ENCODE peak calls at places on chromosomes 16 and 17, in four cellular contexts. One of them, this sample, is unnamed.

GRCh38 chr17:17537311-17538099 is 41.3 kb upstream of the RASD1 start:
- DNase-seq in astrocyte: no peak
- DNase-seq in HCT116: no peak
- DNase-seq in foreskin fibroblast: no peak
- DNase-seq in this sample: no peak

GRCh38 chr16:75022567-75022966 is 23.7 kb downstream of the ZNRF1 start:
- DNase-seq in foreskin fibroblast: no peak
- DNase-seq in HCT116: no peak
- DNase-seq in astrocyte: peak; percentile 42
- DNase-seq in this sample: no peak

GRCh38 chr16:11034481-11034931 is 90.1 kb downstream of the CLEC16A start:
- DNase-seq in astrocyte: peak; percentile 34
- DNase-seq in HCT116: no peak
- DNase-seq in foreskin fibroblast: no peak
- DNase-seq in this sample: no peak

GRCh38 chr16:74556375-74556922 is 50.5 kb downstream of the GLG1 start:
- DNase-seq in HCT116: peak; percentile 51
- DNase-seq in foreskin fibroblast: no peak
- DNase-seq in astrocyte: peak; percentile 60
- DNase-seq in this sample: no peak

GRCh38 chr16:87853411-87854052 is 15.8 kb downstream of the SLC7A5 start:
- DNase-seq in astrocyte: peak; percentile 80
- DNase-seq in foreskin fibroblast: peak; percentile 84
- DNase-seq in HCT116: peak; percentile 79
- DNase-seq in this sample: peak; percentile 88

GRCh38 chr16:48623304-48624016 is 13.5 kb upstream of the N4BP1 start:
- DNase-seq in foreskin fibroblast: peak; percentile 87
- DNase-seq in HCT116: peak; percentile 46
- DNase-seq in astrocyte: peak; percentile 61
- DNase-seq in this sample: peak; percentile 66

GRCh38 chr16:88264641-88265285 is 118.0 kb upstream of the ZNF469 start:
- DNase-seq in foreskin fibroblast: peak; percentile 90
- DNase-seq in astrocyte: peak; percentile 85
- DNase-seq in HCT116: peak; percentile 85
- DNase-seq in this sample: peak; percentile 69

GRCh38 chr16:1918312-1918889 is at the start of gene HS3ST6:
- DNase-seq in HCT116: no peak
- DNase-seq in foreskin fibroblast: no peak
- DNase-seq in astrocyte: no peak
- DNase-seq in this sample: no peak

GRCh38 chr17:77516902-77517301 is 376.1 kb downstream of the SEC14L1 start:
- DNase-seq in foreskin fibroblast: peak; percentile 76
- DNase-seq in HCT116: no peak
- DNase-seq in astrocyte: peak; percentile 94
- DNase-seq in this sample: peak; percentile 10

GRCh38 chr17:82875418-82875856 is 35.6 kb upstream of the ZNF750 start:
- DNase-seq in foreskin fibroblast: no peak
- DNase-seq in HCT116: no peak
- DNase-seq in astrocyte: no peak
- DNase-seq in this sample: no peak

DNA sequence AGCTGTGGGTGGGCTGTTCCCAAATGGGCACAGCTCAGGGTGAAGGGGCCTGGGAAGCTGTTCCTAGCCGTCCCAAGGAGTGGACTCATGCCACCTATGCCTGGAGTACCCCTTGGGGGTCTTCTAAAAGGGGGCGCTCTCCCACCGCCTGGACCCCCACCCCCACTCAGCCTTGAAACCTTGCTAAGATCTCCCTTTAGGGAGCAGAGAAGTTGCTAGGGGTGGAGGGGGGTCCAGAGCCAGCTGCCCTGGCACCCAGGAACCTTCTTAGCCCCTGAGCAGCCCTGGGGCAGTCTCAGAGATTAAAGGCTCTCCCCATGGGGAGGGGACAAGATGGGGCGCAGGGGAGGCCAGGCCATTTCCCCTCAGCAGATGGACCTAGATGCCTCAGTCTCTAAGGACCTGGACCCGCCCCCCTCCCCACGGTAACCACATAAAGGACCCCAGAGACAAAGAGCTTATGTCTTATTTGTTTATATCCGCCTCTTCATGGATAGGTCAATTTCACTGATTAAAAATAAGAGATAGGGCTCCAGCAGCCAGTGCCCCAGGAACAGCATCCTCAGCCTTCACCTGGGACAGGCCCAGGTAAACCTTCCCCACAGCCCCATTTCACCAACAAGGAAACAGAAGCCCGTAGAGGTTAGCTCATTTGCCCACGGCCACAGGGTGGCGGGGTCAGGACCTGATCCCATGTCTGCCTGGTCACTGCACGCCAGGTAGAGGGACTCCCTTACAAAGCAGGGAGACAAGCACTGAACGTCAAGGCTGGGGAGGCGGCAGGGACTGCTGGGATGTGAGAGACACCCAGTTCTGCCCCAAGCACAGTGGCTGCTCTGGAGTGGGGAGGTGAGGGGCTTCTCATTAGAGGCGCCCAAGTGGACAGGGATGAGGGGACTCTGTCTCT is 3.4 kb downstream of the MTSS2 start:
- DNase-seq in foreskin fibroblast: no peak
- DNase-seq in HCT116: no peak
- DNase-seq in astrocyte: no peak
- DNase-seq in this sample: no peak
- TF ChIP-seq CTCF in foreskin fibroblast: no peak
- TF ChIP-seq CTCF in HCT116: no peak
- TF ChIP-seq CTCF in astrocyte: no peak
- TF ChIP-seq CTCF in this sample: no peak

GRCh38 chr17:50115744-50116143 is 14.2 kb downstream of the SAMD14 start:
- DNase-seq in HCT116: no peak
- DNase-seq in astrocyte: no peak
- DNase-seq in foreskin fibroblast: no peak
- DNase-seq in this sample: no peak

GRCh38 chr17:50114849-50115357 is 15.1 kb downstream of the SAMD14 start:
- DNase-seq in foreskin fibroblast: no peak
- DNase-seq in astrocyte: peak; percentile 37
- DNase-seq in HCT116: peak; percentile 66
- DNase-seq in this sample: no peak

GRCh38 chr17:50118828-50119218 is 11.1 kb downstream of the SAMD14 start:
- DNase-seq in HCT116: no peak
- DNase-seq in foreskin fibroblast: no peak
- DNase-seq in astrocyte: no peak
- DNase-seq in this sample: no peak

GRCh38 chr17:50118076-50118827 is 11.7 kb downstream of the SAMD14 start:
- DNase-seq in astrocyte: no peak
- DNase-seq in HCT116: no peak
- DNase-seq in foreskin fibroblast: no peak
- DNase-seq in this sample: no peak

GRCh38 chr17:50117202-50118040 is 12.5 kb downstream of the SAMD14 start:
- DNase-seq in astrocyte: peak; percentile 46
- DNase-seq in HCT116: peak; percentile 68
- DNase-seq in foreskin fibroblast: no peak
- DNase-seq in this sample: no peak
- TF ChIP-seq CTCF in astrocyte: peak; percentile 19
- TF ChIP-seq CTCF in HCT116: peak; percentile 85
- TF ChIP-seq CTCF in foreskin fibroblast: peak; percentile 48
- TF ChIP-seq CTCF in this sample: peak; percentile 40

GRCh38 chr17:39196191-39196819 is 1.2 kb downstream of the CACNB1 start:
- DNase-seq in HCT116: no peak
- DNase-seq in foreskin fibroblast: no peak
- DNase-seq in astrocyte: no peak
- DNase-seq in this sample: no peak

GRCh38 chr17:39195568-39196160 is 1.8 kb downstream of the CACNB1 start:
- DNase-seq in astrocyte: peak; percentile 41
- DNase-seq in HCT116: no peak
- DNase-seq in foreskin fibroblast: no peak
- DNase-seq in this sample: no peak

GRCh38 chr17:39197380-39198185 is at the start of gene CACNB1:
- DNase-seq in foreskin fibroblast: peak; percentile 68
- DNase-seq in HCT116: no peak
- DNase-seq in astrocyte: peak; percentile 65
- DNase-seq in this sample: no peak

GRCh38 chr17:39198186-39198566 is 707 bp upstream of the CACNB1 start:
- DNase-seq in astrocyte: no peak
- DNase-seq in foreskin fibroblast: no peak
- DNase-seq in HCT116: no peak
- DNase-seq in this sample: no peak

GRCh38 chr17:39196820-39197331 is 593 bp downstream of the CACNB1 start:
- DNase-seq in foreskin fibroblast: no peak
- DNase-seq in HCT116: no peak
- DNase-seq in astrocyte: no peak
- DNase-seq in this sample: no peak
- TF ChIP-seq CTCF in foreskin fibroblast: no peak
- TF ChIP-seq CTCF in HCT116: no peak
- TF ChIP-seq CTCF in astrocyte: no peak
- TF ChIP-seq CTCF in this sample: no peak

GRCh38 chr16:30124985-30125379 is 2.0 kb upstream of the MAPK3 start:
- DNase-seq in HCT116: no peak
- DNase-seq in astrocyte: no peak
- DNase-seq in foreskin fibroblast: no peak
- DNase-seq in this sample: no peak
- TF ChIP-seq CTCF in HCT116: no peak
- TF ChIP-seq CTCF in astrocyte: no peak
- TF ChIP-seq CTCF in foreskin fibroblast: no peak
- TF ChIP-seq CTCF in this sample: no peak

DNA sequence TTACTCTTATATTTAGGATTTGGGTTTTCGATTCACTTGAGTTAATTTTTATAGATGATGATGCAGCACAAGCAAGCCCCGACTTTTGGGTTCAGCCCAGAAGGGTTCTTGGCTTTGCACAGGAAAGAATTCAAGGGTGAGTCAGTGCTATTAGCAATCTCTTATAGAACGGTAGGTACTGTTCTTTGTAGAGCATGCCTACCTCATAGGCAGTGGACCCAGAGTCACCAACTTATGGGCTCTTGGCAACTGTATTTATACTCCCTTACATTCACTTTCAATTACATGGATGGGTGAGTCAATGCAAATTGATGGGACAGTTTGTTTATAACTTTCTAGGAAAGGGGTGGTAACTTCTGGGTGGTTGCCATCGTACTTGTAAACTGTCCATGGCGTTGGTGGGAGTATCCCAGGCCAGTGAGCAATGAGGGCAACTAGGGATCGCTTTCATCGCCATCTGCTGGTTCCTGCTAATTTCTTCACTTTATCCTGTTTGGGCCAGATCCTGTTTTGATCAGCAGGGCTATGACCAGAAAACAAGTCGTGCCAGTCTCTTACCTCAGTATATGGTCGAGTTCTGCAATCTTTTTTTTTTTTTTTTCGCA is 362.6 kb downstream of the CNTNAP4 start:
- DNase-seq in HCT116: no peak
- DNase-seq in astrocyte: no peak
- DNase-seq in foreskin fibroblast: no peak
- DNase-seq in this sample: no peak
- TF ChIP-seq CTCF in HCT116: no peak
- TF ChIP-seq CTCF in astrocyte: peak; percentile 19
- TF ChIP-seq CTCF in foreskin fibroblast: no peak
- TF ChIP-seq CTCF in this sample: no peak

GRCh38 chr16:47019563-47019962 is 46.1 kb upstream of the DNAJA2 start:
- DNase-seq in HCT116: no peak
- DNase-seq in astrocyte: no peak
- DNase-seq in foreskin fibroblast: no peak
- DNase-seq in this sample: no peak
- TF ChIP-seq CTCF in HCT116: no peak
- TF ChIP-seq CTCF in astrocyte: peak; percentile 12
- TF ChIP-seq CTCF in foreskin fibroblast: no peak
- TF ChIP-seq CTCF in this sample: no peak

GRCh38 chr17:73215414-73215813 is 22.6 kb downstream of the COG1 start:
- DNase-seq in foreskin fibroblast: no peak
- DNase-seq in HCT116: no peak
- DNase-seq in astrocyte: no peak
- DNase-seq in this sample: no peak
- TF ChIP-seq CTCF in foreskin fibroblast: no peak
- TF ChIP-seq CTCF in HCT116: no peak
- TF ChIP-seq CTCF in astrocyte: no peak
- TF ChIP-seq CTCF in this sample: no peak

GRCh38 chr17:48219605-48220004 is 112.0 kb downstream of the SNX11 start:
- DNase-seq in HCT116: no peak
- DNase-seq in astrocyte: no peak
- DNase-seq in foreskin fibroblast: no peak
- DNase-seq in this sample: no peak

GRCh38 chr17:48211011-48211410 is 103.4 kb downstream of the SNX11 start:
- DNase-seq in HCT116: no peak
- DNase-seq in astrocyte: no peak
- DNase-seq in foreskin fibroblast: no peak
- DNase-seq in this sample: no peak

GRCh38 chr17:48213797-48214196 is 106.2 kb downstream of the SNX11 start:
- DNase-seq in HCT116: no peak
- DNase-seq in astrocyte: no peak
- DNase-seq in foreskin fibroblast: no peak
- DNase-seq in this sample: no peak

GRCh38 chr17:48211787-48212186 is 104.2 kb downstream of the SNX11 start:
- DNase-seq in foreskin fibroblast: no peak
- DNase-seq in HCT116: no peak
- DNase-seq in astrocyte: no peak
- DNase-seq in this sample: no peak

GRCh38 chr17:48215583-48216139 is 108.1 kb downstream of the SNX11 start:
- DNase-seq in HCT116: peak; percentile 71
- DNase-seq in astrocyte: no peak
- DNase-seq in foreskin fibroblast: peak; percentile 12
- DNase-seq in this sample: no peak
- TF ChIP-seq CTCF in HCT116: peak; percentile 91
- TF ChIP-seq CTCF in astrocyte: peak; percentile 70
- TF ChIP-seq CTCF in foreskin fibroblast: peak; percentile 61
- TF ChIP-seq CTCF in this sample: peak; percentile 37

GRCh38 chr16:70018254-70018653 is 67.1 kb downstream of the CLEC18A start:
- DNase-seq in HCT116: peak; percentile 61
- DNase-seq in astrocyte: peak; percentile 8
- DNase-seq in foreskin fibroblast: peak; percentile 4
- DNase-seq in this sample: no peak
- TF ChIP-seq CTCF in HCT116: no peak
- TF ChIP-seq CTCF in astrocyte: peak; percentile 8
- TF ChIP-seq CTCF in foreskin fibroblast: peak; percentile 14
- TF ChIP-seq CTCF in this sample: no peak